ENCODE peak calls at places on chromosome 15, in four cellular contexts. L is lower lobe of right lung, I is PC-3, W is psoas muscle. X is an unnamed sample. For H3K36me3 and H3K4me1, the result is how much of the 10 kb centered on the place peaks cover.

GRCh38 chr15:25250011-25250596 is 188.7 kb downstream of the UBE3A start:
- DNase-seq in L (peak), I (no peak), W (no peak), X (no peak)

GRCh38 chr15:37104413-37105392 is 4.4 kb upstream of the MEIS2 start:
- DNase-seq in L (no peak), I (no peak), W (no peak), X (no peak)

GRCh38 chr15:100919481-100920405 is 586 bp downstream of the LRRK1 start:
- DNase-seq in L (peak), I (peak), W (peak), X (peak)

GRCh38 chr15:62521396-62521795 is 356.3 kb upstream of the C2CD4B start:
- DNase-seq in L (no peak), I (no peak), W (no peak), X (no peak)

GRCh38 chr15:67097893-67098740 is 32.7 kb downstream of the SMAD3 start:
- DNase-seq in L (no peak), I (no peak), W (peak), X (peak)

GRCh38 chr15:40333922-40334492 is 6.7 kb downstream of the CCDC9B start:
- DNase-seq in L (peak), I (no peak), W (peak), X (peak)

GRCh38 chr15:64264511-64264910 is 91.5 kb downstream of the CSNK1G1 start:
- DNase-seq in L (no peak), I (no peak), W (no peak), X (no peak)

GRCh38 chr15:99424978-99425665 is 140.7 kb upstream of the MEF2A start:
- DNase-seq in L (no peak), I (peak), W (no peak), X (peak)

GRCh38 chr15:99416191-99417188 is 149.3 kb upstream of the MEF2A start:
- DNase-seq in L (no peak), I (no peak), W (no peak), X (no peak)

GRCh38 chr15:63374686-63375520 is 6.7 kb downstream of the CA12 start:
- DNase-seq in L (peak), I (peak), W (peak), X (peak)

GRCh38 chr15:73753250-73754130 is at the start of gene INSYN1:
- DNase-seq in L (no peak), I (no peak), W (peak), X (peak)

GRCh38 chr15:75814794-75815193 is 28.5 kb upstream of the UBE2Q2 start:
- DNase-seq in L (no peak), I (no peak), W (no peak), X (no peak)

GRCh38 chr15:95134306-95135100 is 903.1 kb downstream of the MCTP2 start:
- DNase-seq in L (no peak), I (no peak), W (no peak), X (no peak)

GRCh38 chr15:23002920-23003319 is 22.8 kb upstream of the CYFIP1 start:
- DNase-seq in L (no peak), I (no peak), W (no peak), X (no peak)

GRCh38 chr15:88571153-88572029 is 24.9 kb upstream of the DET1 start:
- DNase-seq in L (no peak), I (no peak), W (peak), X (no peak)

GRCh38 chr15:62607643-62608042 is 434.9 kb upstream of the TPM1 start:
- DNase-seq in L (no peak), I (no peak), W (no peak), X (no peak)

GRCh38 chr15:66878761-66879160 is 176.7 kb downstream of the SMAD6 start:
- DNase-seq in L (no peak), I (no peak), W (no peak), X (no peak)

GRCh38 chr15:31238906-31239305 is 87.7 kb upstream of the KLF13 start:
- DNase-seq in L (no peak), I (no peak), W (no peak), X (no peak)

GRCh38 chr15:88586401-88587162 is 34.6 kb upstream of the AEN start:
- DNase-seq in L (no peak), I (peak), W (no peak), X (no peak)

GRCh38 chr15:59933607-59934006 is 70.5 kb upstream of the FOXB1 start:
- DNase-seq in L (no peak), I (peak), W (no peak), X (no peak)

GRCh38 chr15:82018201-82018600 is 27.6 kb downstream of the MEX3B start:
- DNase-seq in L (no peak), I (no peak), W (no peak), X (no peak)

GRCh38 chr15:75928680-75929608 is 25.3 kb downstream of the FBXO22 start:
- DNase-seq in L (no peak), I (peak), W (no peak), X (no peak)

GRCh38 chr15:97224191-97224641 is 736.3 kb upstream of the ARRDC4 start:
- DNase-seq in L (no peak), I (no peak), W (peak), X (peak)

GRCh38 chr15:40471105-40471777 is 457 bp downstream of the CHST14 start:
- DNase-seq in L (no peak), I (peak), W (peak), X (peak)

GRCh38 chr15:56464893-56465520 is at the start of gene MNS1:
- DNase-seq in L (peak), I (peak), W (peak), X (peak)

GRCh38 chr15:59157840-59158700 is 48.6 kb upstream of the LDHAL6B start:
- DNase-seq in L (no peak), I (no peak), W (no peak), X (no peak)

GRCh38 chr15:86903642-86904421 is 824.2 kb downstream of the AGBL1 start:
- DNase-seq in L (no peak), I (no peak), W (no peak), X (no peak)

GRCh38 chr15:92808611-92809063 is 91.5 kb upstream of the CHD2 start:
- DNase-seq in L (peak), I (peak), W (peak), X (peak)

GRCh38 chr15:84681822-84682221 is 23.8 kb upstream of the NMB start:
- DNase-seq in L (no peak), I (no peak), W (no peak), X (no peak)

DNA sequence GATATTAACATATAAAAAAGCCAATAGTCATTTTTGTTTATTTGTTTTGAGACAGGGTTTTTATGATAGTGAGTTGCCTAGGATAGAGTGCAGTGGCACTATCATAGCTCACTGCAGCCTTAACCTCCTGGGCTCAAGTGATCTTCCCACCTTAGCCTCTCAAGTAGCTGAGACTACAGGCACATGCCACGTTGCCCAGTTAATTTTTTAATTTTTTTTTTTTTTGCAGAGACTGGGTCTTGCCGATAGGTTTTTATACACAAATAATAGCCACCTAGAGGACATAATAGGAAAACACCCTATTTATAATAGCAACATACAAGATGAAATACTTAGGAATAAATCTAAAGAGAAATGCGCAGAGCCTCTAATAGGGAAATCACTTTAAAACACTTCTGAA is 13.3 kb downstream of the EIF3J start:
- DNase-seq in L (no peak), I (peak), W (no peak), X (no peak)
- H3K36me3 ChIP-seq in L (half or more), I (half or more), W (half or more), X (under half)

DNA sequence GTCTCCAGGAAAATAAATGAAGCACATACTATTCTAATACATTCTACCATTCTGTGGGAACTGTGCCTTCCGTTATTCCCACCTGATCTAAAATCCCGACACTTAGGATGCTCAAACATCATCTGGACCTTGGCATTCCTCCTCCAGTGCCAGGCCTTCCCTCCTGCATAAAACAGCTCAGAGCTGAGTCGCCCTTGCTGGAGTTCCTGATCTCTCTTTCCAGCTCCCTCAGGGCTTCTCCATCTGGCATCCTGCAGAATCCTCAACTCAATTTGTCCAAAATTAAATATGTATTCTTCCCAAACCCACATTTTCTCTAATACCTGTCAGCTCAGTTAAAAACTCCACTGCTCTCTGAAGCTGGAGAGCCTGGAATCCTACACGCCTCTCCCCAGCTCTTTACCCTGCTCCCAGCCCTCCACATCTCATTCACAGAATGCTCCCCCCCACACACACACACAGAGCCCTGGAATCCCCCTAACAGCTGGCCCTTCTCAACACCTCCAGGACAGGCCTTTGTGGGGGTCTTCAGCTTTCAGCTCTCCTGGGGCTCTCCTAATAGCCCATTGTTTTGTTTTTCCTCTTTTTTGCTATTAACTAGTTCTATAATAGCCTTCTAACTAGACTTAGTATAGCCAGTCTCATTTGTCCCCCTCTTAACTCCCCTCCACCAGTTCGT is 78.5 kb downstream of the HMG20A start:
- DNase-seq in L (no peak), I (no peak), W (no peak), X (no peak)
- H3K27ac ChIP-seq in L (no peak), I (no peak), W (no peak), X (no peak)

DNA sequence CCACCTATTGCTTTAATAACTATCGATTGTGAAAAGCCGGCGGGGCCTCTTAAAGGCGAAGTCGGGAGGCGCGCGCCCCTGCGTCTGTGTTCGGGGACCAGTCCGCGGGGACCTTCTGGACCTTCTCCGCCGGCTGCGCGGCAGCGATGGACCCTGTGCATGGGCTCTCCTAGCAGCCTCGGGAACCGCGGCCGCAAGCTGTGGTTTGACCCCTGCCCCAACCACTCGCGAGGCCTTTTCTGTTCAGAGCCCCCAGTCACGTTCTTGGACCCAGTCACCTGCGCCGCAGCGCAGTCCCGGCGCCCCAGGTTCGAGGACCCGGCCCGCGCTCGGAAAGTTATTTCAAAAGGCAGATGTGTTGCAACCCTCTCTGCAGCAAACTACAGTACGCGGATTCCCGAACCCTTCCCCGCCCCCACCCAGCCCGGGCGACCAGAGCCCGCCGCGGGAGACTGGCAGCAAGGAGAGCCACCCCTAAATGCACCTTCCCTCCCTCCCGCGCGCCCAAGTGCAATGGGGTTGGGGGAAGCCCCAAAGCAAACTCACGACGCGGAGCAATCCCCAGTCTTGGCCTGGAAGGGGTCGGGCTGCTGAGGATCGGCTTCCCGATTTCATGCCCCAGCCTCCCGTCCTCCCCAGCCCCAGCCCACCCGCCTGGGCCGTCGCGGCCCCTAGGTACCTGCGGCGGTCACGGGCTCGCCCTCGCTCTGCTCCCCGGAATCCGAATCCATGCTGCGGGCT is 671 bp downstream of the TNFAIP8L3 start:
- DNase-seq in L (no peak), I (no peak), W (peak), X (peak)
- H3K4me1 ChIP-seq in L (under half), I (under half), W (under half), X (under half)

DNA sequence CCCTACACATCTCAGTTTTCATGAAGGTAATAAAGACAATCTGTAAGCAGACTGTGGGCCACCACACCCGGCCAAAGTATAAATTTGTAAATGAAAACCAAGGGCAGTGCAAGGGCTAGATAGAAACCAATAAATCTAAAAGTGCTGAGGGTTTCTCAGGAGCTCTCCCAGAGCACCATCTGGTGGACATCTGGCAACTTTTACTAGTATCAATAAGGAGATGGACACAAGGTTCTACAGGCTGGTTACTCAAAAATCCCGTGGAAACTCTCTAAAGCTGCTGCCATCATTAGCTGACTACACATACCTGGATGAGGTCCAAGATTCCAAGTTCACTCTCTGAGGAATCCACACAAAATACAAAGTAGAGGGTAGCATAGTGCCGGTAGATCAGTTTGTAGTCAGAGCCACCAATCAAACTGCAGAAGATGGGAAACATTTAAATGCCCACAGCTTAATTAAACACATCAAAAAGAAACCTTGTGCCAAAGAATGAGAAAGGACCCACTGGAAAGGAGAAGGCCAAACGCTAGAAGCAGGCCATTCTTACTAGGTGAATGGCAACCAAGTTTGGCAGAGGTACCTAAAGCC is 5.5 kb downstream of the AP3S2 start:
- DNase-seq in L (no peak), I (peak), W (no peak), X (no peak)
- H3K36me3 ChIP-seq in L (half or more), I (under half), W (half or more), X (under half)

DNA sequence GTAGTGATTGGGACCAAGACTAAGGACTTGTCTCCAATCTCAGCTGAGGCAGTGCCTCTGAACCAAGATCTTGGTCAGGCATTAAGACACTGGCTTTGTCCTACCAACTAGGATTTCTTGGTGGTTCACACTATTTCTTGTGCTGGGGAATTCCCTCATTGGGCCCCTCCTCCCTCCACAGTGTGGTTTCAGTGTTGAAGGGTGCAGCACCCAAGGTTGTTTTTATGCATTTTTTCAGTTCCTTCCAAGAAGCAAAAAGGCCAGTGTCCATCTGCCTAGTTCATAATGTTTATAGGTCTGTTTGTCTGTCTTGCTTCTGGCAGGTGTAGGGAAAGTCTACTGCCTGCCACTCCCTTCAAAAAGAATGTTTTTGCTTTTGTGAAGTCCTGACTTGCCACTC is 10.6 kb upstream of the ITPKA start:
- DNase-seq in L (no peak), I (no peak), W (no peak), X (no peak)
- H3K27ac ChIP-seq in L (no peak), I (no peak), W (no peak), X (no peak)